ENCODE peak calls at places on chromosomes 5 and 9, in six cellular contexts. P is stimulated activated CD4-positive, alpha-beta T cell treated with anti-CD3 and anti-CD28 coated beads, Interleukin-2, amount 100 ng/mL, for 48 hours; X is iris pigment epithelial cell; U is NCI-H1105 treated with DMSO at 0.1 percent for 48 hours; B is NCI-H446 treated with DMSO at 0.1 percent for 48 hours; A is H9. S is an unnamed sample.

GRCh38 chr5:97877578-97877977 is 694.5 kb upstream of the RIOK2 start:
- DNase-seq in X (no peak), P (no peak), B (no peak), A (no peak), U (no peak), S (no peak)

GRCh38 chr5:68252678-68253520 is 37.3 kb downstream of the PIK3R1 start:
- DNase-seq in U (peak; percentile 33), P (peak; percentile 38), B (peak; percentile 55), A (peak; percentile 58), X (peak; percentile 76), S (peak; percentile 35)

GRCh38 chr5:108650997-108651396 is 96.7 kb upstream of the FER start:
- DNase-seq in X (peak; percentile 80), U (no peak), P (no peak), A (no peak), B (no peak), S (no peak)

GRCh38 chr5:173472784-173473278 is 143.6 kb downstream of the BOD1 start:
- DNase-seq in B (no peak), P (no peak), U (no peak), X (peak; percentile 36), A (no peak), S (no peak)

GRCh38 chr5:147939431-147940114 is 33.2 kb upstream of the C5orf46 start:
- DNase-seq in U (no peak), A (no peak), P (no peak), X (peak; percentile 41), B (no peak), S (no peak)

GRCh38 chr5:10563940-10564837 is at the start of gene ANKRD33B:
- DNase-seq in A (peak; percentile 83), B (peak; percentile 80), X (peak; percentile 74), P (peak; percentile 68), U (peak; percentile 74), S (no peak)

GRCh38 chr5:154740483-154740882 is 14.7 kb upstream of the LARP1 start:
- DNase-seq in X (peak; percentile 93), P (no peak), U (no peak), A (no peak), B (peak; percentile 33), S (no peak)

GRCh38 chr5:143986567-143987242 is 174.7 kb downstream of the HMHB1 start:
- DNase-seq in B (no peak), A (no peak), X (peak; percentile 71), U (no peak), P (no peak), S (no peak)

GRCh38 chr5:96614110-96614691 is 48.0 kb upstream of the CAST start:
- DNase-seq in A (peak; percentile 52), X (peak; percentile 95), U (peak; percentile 39), P (peak; percentile 28), B (peak; percentile 50), S (peak; percentile 96)

GRCh38 chr9:5622019-5622418 is 6.9 kb upstream of the RIC1 start:
- DNase-seq in U (no peak), P (no peak), B (no peak), A (no peak), X (peak; percentile 91), S (no peak)

GRCh38 chr9:128123451-128124080 is 4.0 kb downstream of the PTGES2 start:
- DNase-seq in P (no peak), A (no peak), X (no peak), B (no peak), U (no peak), S (no peak)

GRCh38 chr5:108884736-108885135 is 137.0 kb downstream of the FER start:
- DNase-seq in A (no peak), P (no peak), X (peak; percentile 91), U (no peak), B (peak; percentile 20), S (no peak)

GRCh38 chr9:124206391-124206790 is 51.4 kb upstream of the NEK6 start:
- DNase-seq in A (no peak), U (peak; percentile 31), B (peak; percentile 36), P (no peak), X (no peak), S (no peak)